ENCODE peak calls at places on chromosomes 12 and 14, in four cellular contexts. V, C, H and R are unnamed samples.

GRCh38 chr12:112837629-112838191 is 46.2 kb downstream of the RPH3A start:
- DNase-seq in V (no peak), C (no peak), H (no peak), R (no peak)

GRCh38 chr12:29578070-29578469 is 80.6 kb upstream of the OVCH1 start:
- DNase-seq in V (no peak), C (no peak), H (no peak), R (no peak)

GRCh38 chr12:49293056-49293956 is 1.6 kb upstream of the PRPH start:
- DNase-seq in V (no peak), C (no peak), H (no peak), R (no peak)

GRCh38 chr12:69994593-69995222 is 169.7 kb downstream of the MYRFL start:
- DNase-seq in V (no peak), C (no peak), H (no peak), R (no peak)

GRCh38 chr14:68168460-68169109 is 349.0 kb downstream of the RAD51B start:
- DNase-seq in V (no peak), C (no peak), H (no peak), R (no peak)

GRCh38 chr12:104680070-104680469 is 223.3 kb downstream of the CHST11 start:
- DNase-seq in V (peak; percentile 15), C (no peak), H (peak; percentile 37), R (peak; percentile 62)

GRCh38 chr12:82687020-82687951 is 580 bp downstream of the TMTC2 start:
- DNase-seq in V (peak; percentile 56), C (peak; percentile 73), H (peak; percentile 51), R (peak; percentile 73)

GRCh38 chr12:111434680-111435338 is 29.1 kb downstream of the SH2B3 start:
- DNase-seq in V (peak; percentile 88), C (no peak), H (peak; percentile 79), R (peak; percentile 72)

GRCh38 chr12:71164166-71164876 is 6.5 kb upstream of the TSPAN8 start:
- DNase-seq in V (no peak), C (no peak), H (no peak), R (no peak)

GRCh38 chr12:39623919-39624318 is 4.3 kb upstream of the ABCD2 start:
- DNase-seq in V (no peak), C (no peak), H (no peak), R (no peak)

GRCh38 chr12:84955298-84955697 is 42.7 kb upstream of the SLC6A15 start:
- DNase-seq in V (no peak), C (no peak), H (no peak), R (no peak)

GRCh38 chr14:38098074-38098846 is 109.4 kb upstream of the SSTR1 start:
- DNase-seq in V (no peak), C (no peak), H (no peak), R (no peak)

GRCh38 chr12:33476058-33476457 is 36.4 kb upstream of the SYT10 start:
- DNase-seq in V (no peak), C (no peak), H (no peak), R (no peak)

GRCh38 chr12:130546494-130546893 is 169.6 kb downstream of the RIMBP2 start:
- DNase-seq in V (no peak), C (no peak), H (no peak), R (no peak)

GRCh38 chr12:132130690-132131089 is 13.4 kb downstream of the DDX51 start:
- DNase-seq in V (no peak), C (no peak), H (no peak), R (no peak)

GRCh38 chr12:68871899-68872298 is 61.1 kb downstream of the CPM start:
- DNase-seq in V (no peak), C (no peak), H (no peak), R (peak; percentile 67)

GRCh38 chr12:24778486-24779304 is 170.2 kb downstream of the BCAT1 start:
- DNase-seq in V (no peak), C (peak; percentile 65), H (no peak), R (peak; percentile 52)

GRCh38 chr12:80716711-80717469 is at the start of gene MYF5:
- DNase-seq in V (no peak), C (no peak), H (no peak), R (no peak)

GRCh38 chr12:107515446-107515958 is 170.1 kb upstream of the PWP1 start:
- DNase-seq in V (no peak), C (no peak), H (no peak), R (no peak)

GRCh38 chr12:116502989-116503496 is 56.1 kb upstream of the MAP1LC3B2 start:
- DNase-seq in V (no peak), C (peak; percentile 80), H (no peak), R (no peak)

GRCh38 chr14:77273796-77274195 is 2.8 kb upstream of the NGB start:
- DNase-seq in V (no peak), C (no peak), H (no peak), R (no peak)

GRCh38 chr14:106268013-106268727 is 741.8 kb downstream of the TMEM121 start:
- DNase-seq in V (peak; percentile 40), C (no peak), H (peak; percentile 90), R (peak; percentile 88)

GRCh38 chr12:96258451-96258933 is 64.3 kb downstream of the ELK3 start:
- DNase-seq in V (no peak), C (no peak), H (peak; percentile 21), R (no peak)

GRCh38 chr12:69936214-69936731 is 111.2 kb downstream of the MYRFL start:
- DNase-seq in V (no peak), C (no peak), H (no peak), R (no peak)

GRCh38 chr12:19026637-19027508 is 102.7 kb upstream of the PLEKHA5 start:
- DNase-seq in V (no peak), C (no peak), H (no peak), R (no peak)

GRCh38 chr14:73136085-73136386 is 271 bp upstream of the PSEN1 start:
- DNase-seq in V (no peak), C (no peak), H (no peak), R (no peak)

GRCh38 chr14:31933716-31934115 is 143.4 kb upstream of the ARHGAP5 start:
- DNase-seq in V (no peak), C (no peak), H (no peak), R (no peak)

GRCh38 chr12:120183211-120183631 is 11.3 kb downstream of the GCN1 start:
- DNase-seq in V (no peak), C (no peak), H (no peak), R (no peak)

GRCh38 chr14:106308839-106309389 is 782.5 kb downstream of the TMEM121 start:
- DNase-seq in V (peak; percentile 58), C (no peak), H (peak; percentile 70), R (peak; percentile 80)

GRCh38 chr12:67354966-67355365 is 85.8 kb downstream of the CAND1 start:
- DNase-seq in V (no peak), C (no peak), H (no peak), R (no peak)

GRCh38 chr12:685388-685787 is 22.1 kb upstream of the NINJ2 start:
- DNase-seq in V (peak; percentile 87), C (no peak), H (peak; percentile 92), R (peak; percentile 84)

GRCh38 chr12:92928431-92928961 is 599 bp downstream of the EEA1 start:
- DNase-seq in V (peak; percentile 13), C (no peak), H (peak; percentile 28), R (peak; percentile 49)

GRCh38 chr12:110159671-110160245 is 35.6 kb downstream of the IFT81 start:
- DNase-seq in V (no peak), C (no peak), H (no peak), R (no peak)
- H3K27ac ChIP-seq in V (no peak overlapping the region), C (peak overlapping the region; percentile 9), H (no peak overlapping the region), R (no peak overlapping the region)

GRCh38 chr14:48936881-48937280 is 649.3 kb downstream of the RPS29 start:
- DNase-seq in V (no peak), C (no peak), H (no peak), R (no peak)
- H3K27ac ChIP-seq in V (no peak overlapping the region), C (no peak overlapping the region), H (no peak overlapping the region), R (no peak overlapping the region)

GRCh38 chr12:58731096-58731495 is 189.2 kb downstream of the LRIG3 start:
- DNase-seq in V (no peak), C (no peak), H (no peak), R (no peak)

GRCh38 chr12:58732894-58733293 is 187.4 kb downstream of the LRIG3 start:
- DNase-seq in V (no peak), C (no peak), H (no peak), R (no peak)

GRCh38 chr12:58725400-58726105 is 194.8 kb downstream of the LRIG3 start:
- DNase-seq in V (no peak), C (no peak), H (no peak), R (no peak)

GRCh38 chr12:58728397-58728796 is 191.9 kb downstream of the LRIG3 start:
- DNase-seq in V (no peak), C (no peak), H (no peak), R (no peak)

DNA sequence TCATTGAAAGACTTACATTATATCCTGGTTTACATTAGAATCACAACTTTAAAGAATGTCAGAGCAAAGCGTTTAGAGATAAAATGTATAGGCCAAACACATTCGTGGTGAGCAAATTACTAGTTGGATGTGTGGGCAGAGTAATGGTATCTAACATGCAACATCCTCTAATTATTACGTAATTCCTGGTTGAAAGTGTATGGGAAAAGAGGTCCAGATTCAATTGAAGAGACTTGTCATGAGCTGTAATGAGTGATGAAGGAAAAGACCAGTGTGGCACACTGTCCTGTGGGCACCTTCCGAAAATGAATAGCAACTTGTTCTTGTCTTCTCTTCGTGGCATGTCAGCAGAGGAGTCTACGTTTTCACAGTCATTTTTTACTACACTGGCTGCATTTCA is 192.8 kb downstream of the LRIG3 start:
- DNase-seq in V (no peak), C (no peak), H (no peak), R (no peak)
- H3K27ac ChIP-seq in V (no peak overlapping the region), C (no peak overlapping the region), H (no peak overlapping the region), R (no peak overlapping the region)

GRCh38 chr12:31662176-31662849 is 2.8 kb downstream of the ETFBKMT start:
- DNase-seq in V (no peak), C (no peak), H (no peak), R (no peak)

GRCh38 chr12:31659087-31659942 is at the start of gene ETFBKMT:
- DNase-seq in V (peak; percentile 90), C (peak; percentile 92), H (peak; percentile 93), R (peak; percentile 99)

GRCh38 chr12:31655208-31655607 is 4.3 kb upstream of the ETFBKMT start:
- DNase-seq in V (no peak), C (peak; percentile 46), H (no peak), R (no peak)

GRCh38 chr12:31655792-31656191 is 3.7 kb upstream of the ETFBKMT start:
- DNase-seq in V (no peak), C (no peak), H (no peak), R (no peak)

GRCh38 chr12:31658743-31659086 is 773 bp upstream of the ETFBKMT start:
- DNase-seq in V (no peak), C (no peak), H (no peak), R (no peak)
- H3K27ac ChIP-seq in V (peak overlapping the region; percentile 93), C (peak overlapping the region; percentile 93), H (peak overlapping the region; percentile 90), R (peak overlapping the region; percentile 86)

GRCh38 chr12:55636853-55637252 is at the start of gene OR10P1:
- DNase-seq in V (no peak), C (no peak), H (no peak), R (no peak)

GRCh38 chr12:55641595-55641994 is 4.9 kb downstream of the OR10P1 start:
- DNase-seq in V (no peak), C (no peak), H (no peak), R (no peak)

GRCh38 chr12:55637467-55637866 is 775 bp downstream of the OR10P1 start:
- DNase-seq in V (no peak), C (no peak), H (peak; percentile 14), R (no peak)

GRCh38 chr12:55647027-55647426 is 10.3 kb downstream of the OR10P1 start:
- DNase-seq in V (no peak), C (no peak), H (no peak), R (no peak)

GRCh38 chr12:55642275-55643068 is 5.8 kb downstream of the OR10P1 start:
- DNase-seq in V (no peak), C (no peak), H (no peak), R (peak; percentile 52)
- H3K27ac ChIP-seq in V (no peak overlapping the region), C (no peak overlapping the region), H (no peak overlapping the region), R (no peak overlapping the region)